ENCODE peak calls at places on chromosomes 6 and 20, in five cellular contexts. B is GM23338, I is lower lobe of right lung, A is HEK293T, X is COR-L47. W is an unnamed sample.
A peak's percentile ranks its signal among the peaks of the same experiment; 100 is the strongest.

GRCh38 chr20:46174469-46175126 is 56.5 kb downstream of the CD40 start:
- DNase-seq in A (peak; percentile 86), X (no peak), B (peak; percentile 95), I (peak; percentile 84), W (peak; percentile 58)

GRCh38 chr6:137978252-137978896 is 111.3 kb downstream of the TNFAIP3 start:
- DNase-seq in X (no peak), I (no peak), A (no peak), B (no peak), W (no peak)

GRCh38 chr20:37225146-37225545 is 36.5 kb downstream of the GHRH start:
- DNase-seq in X (no peak), B (no peak), A (no peak), I (no peak), W (no peak)

GRCh38 chr6:56938634-56939294 is 16.1 kb upstream of the BEND6 start:
- DNase-seq in I (no peak), B (no peak), A (no peak), X (no peak), W (no peak)

GRCh38 chr6:135282425-135282824 is 101.3 kb downstream of the MYB start:
- DNase-seq in B (no peak), A (no peak), X (no peak), I (no peak), W (no peak)

GRCh38 chr6:34489229-34489805 is 23.4 kb downstream of the PACSIN1 start:
- DNase-seq in A (no peak), I (no peak), X (no peak), B (no peak), W (no peak)

GRCh38 chr20:8777866-8778265 is 291.0 kb upstream of the PLCB4 start:
- DNase-seq in X (no peak), I (no peak), A (no peak), B (no peak), W (no peak)

GRCh38 chr6:126437225-126437624 is 97.3 kb downstream of the CENPW start:
- DNase-seq in B (no peak), A (no peak), X (no peak), I (no peak), W (no peak)

GRCh38 chr20:60104980-60105379 is 146.8 kb downstream of the CDH26 start:
- DNase-seq in I (no peak), X (no peak), A (no peak), B (peak; percentile 68), W (no peak)

GRCh38 chr6:148192310-148192709 is 150.3 kb upstream of the SASH1 start:
- DNase-seq in I (no peak), B (no peak), A (no peak), X (no peak), W (no peak)

GRCh38 chr20:24109537-24109936 is 121.0 kb upstream of the GGTLC1 start:
- DNase-seq in B (no peak), I (no peak), A (no peak), X (no peak), W (no peak)

GRCh38 chr6:56539503-56540105 is 103.1 kb downstream of the DST start:
- DNase-seq in I (no peak), A (no peak), B (no peak), X (no peak), W (no peak)

GRCh38 chr20:24109008-24109407 is 120.4 kb upstream of the GGTLC1 start:
- DNase-seq in I (no peak), A (no peak), B (peak; percentile 14), X (no peak), W (peak; percentile 48)

GRCh38 chr20:51428451-51429143 is 113.9 kb downstream of the NFATC2 start:
- DNase-seq in B (peak; percentile 50), A (no peak), X (no peak), I (no peak), W (no peak)

GRCh38 chr6:129623008-129623732 is 86.8 kb downstream of the ARHGAP18 start:
- DNase-seq in B (no peak), I (no peak), A (no peak), X (no peak), W (no peak)

GRCh38 chr6:1603708-1604346 is 5.9 kb upstream of the FOXC1 start:
- DNase-seq in B (peak; percentile 69), A (no peak), X (no peak), I (no peak), W (no peak)

GRCh38 chr6:13455604-13456003 is 31.8 kb downstream of the GFOD1 start:
- DNase-seq in B (no peak), A (no peak), X (no peak), I (no peak), W (no peak)